ENCODE peak calls at places on chromosomes 11 and 22, in four cellular contexts. J, Z, U and G are unnamed samples.

GRCh38 chr11:83571301-83571700 is 285.1 kb upstream of the CCDC90B start:
- DNase-seq in J (no peak), Z (no peak), U (no peak), G (no peak)

GRCh38 chr22:38835888-38836301 is 7.9 kb downstream of the NPTXR start:
- DNase-seq in J (no peak), Z (no peak), U (no peak), G (no peak)

GRCh38 chr11:75371930-75372876 is 20.7 kb upstream of the ARRB1 start:
- DNase-seq in J (no peak), Z (no peak), U (no peak), G (no peak)

GRCh38 chr11:121538054-121538453 is 85.3 kb upstream of the SORL1-AS1 start:
- DNase-seq in J (no peak), Z (no peak), U (peak), G (peak)

GRCh38 chr11:1054143-1055108 is 17.9 kb upstream of the MUC6 start:
- DNase-seq in J (no peak), Z (no peak), U (no peak), G (no peak)

GRCh38 chr22:49838771-49839717 is 11.4 kb upstream of the BRD1 start:
- DNase-seq in J (no peak), Z (no peak), U (peak), G (peak)

GRCh38 chr11:2912498-2912897 is 16.7 kb downstream of the PHLDA2 start:
- DNase-seq in J (no peak), Z (no peak), U (no peak), G (peak)

GRCh38 chr11:69536406-69536805 is 54.9 kb downstream of the LINC01488 start:
- DNase-seq in J (no peak), Z (no peak), U (no peak), G (no peak)

GRCh38 chr22:37509026-37509886 is 10.0 kb downstream of the CARD10 start:
- DNase-seq in J (no peak), Z (no peak), U (no peak), G (no peak)

GRCh38 chr11:73493838-73494598 is 103.9 kb downstream of the FAM168A start:
- DNase-seq in J (no peak), Z (peak), U (no peak), G (peak)

GRCh38 chr11:120068114-120068573 is 69.8 kb downstream of the TRIM29 start:
- DNase-seq in J (no peak), Z (no peak), U (peak), G (peak)

GRCh38 chr11:126267650-126268049 is 1.0 kb downstream of the SRPRA start:
- DNase-seq in J (no peak), Z (no peak), U (no peak), G (no peak)

GRCh38 chr22:47044722-47045545 is 282.5 kb downstream of the TBC1D22A start:
- DNase-seq in J (no peak), Z (no peak), U (no peak), G (no peak)

GRCh38 chr22:18997306-18997924 is 61.3 kb upstream of the PRODH start:
- DNase-seq in J (no peak), Z (no peak), U (no peak), G (no peak)

GRCh38 chr11:116792869-116793475 is 1.3 kb upstream of the APOA5 start:
- DNase-seq in J (no peak), Z (no peak), U (no peak), G (no peak)

GRCh38 chr11:117458275-117459120 is 130.8 kb downstream of the CEP164 start:
- DNase-seq in J (no peak), Z (no peak), U (peak), G (peak)

GRCh38 chr11:44927174-44927661 is 23.5 kb downstream of the TP53I11 start:
- DNase-seq in J (peak), Z (peak), U (peak), G (peak)

GRCh38 chr11:35477871-35478270 is 47.5 kb downstream of the PAMR1 start:
- DNase-seq in J (no peak), Z (no peak), U (no peak), G (no peak)

GRCh38 chr11:112972399-112973115 is 11.3 kb downstream of the NCAM1 start:
- DNase-seq in J (no peak), Z (no peak), U (no peak), G (no peak)

GRCh38 chr22:49078076-49078710 is 749.5 kb downstream of the BRD1 start:
- DNase-seq in J (no peak), Z (no peak), U (no peak), G (no peak)

GRCh38 chr11:17778956-17779860 is 44.6 kb downstream of the KCNC1 start:
- DNase-seq in J (no peak), Z (no peak), U (no peak), G (no peak)

GRCh38 chr11:77152846-77153245 is 24.8 kb downstream of the MYO7A start:
- DNase-seq in J (no peak), Z (no peak), U (no peak), G (no peak)

GRCh38 chr11:77067776-77068460 is 1.1 kb downstream of the CAPN5 start:
- DNase-seq in J (no peak), Z (no peak), U (no peak), G (peak)

GRCh38 chr11:126862664-126863247 is 137.8 kb downstream of the KIRREL3 start:
- DNase-seq in J (no peak), Z (no peak), U (peak), G (peak)

GRCh38 chr11:1879342-1879940 is 12.3 kb downstream of the PRR33 start:
- DNase-seq in J (no peak), Z (no peak), U (no peak), G (no peak)

GRCh38 chr11:2530855-2531200 is 86.0 kb downstream of the KCNQ1 start:
- DNase-seq in J (no peak), Z (no peak), U (no peak), G (no peak)

GRCh38 chr11:123235117-123235686 is 40.2 kb upstream of the CLMP start:
- DNase-seq in J (no peak), Z (no peak), U (peak), G (no peak)

GRCh38 chr11:93541884-93542752 is 1.1 kb downstream of the SMCO4 start:
- DNase-seq in J (no peak), Z (no peak), U (peak), G (peak)